ENCODE peak calls at places on chromosome 3, in seven cellular contexts. I is HL-60, U is PC-3, P is GM13977, X is astrocyte of the spinal cord, D is tibial artery, F is colonic mucosa. B is an unnamed sample.

GRCh38 chr3:83224101-83224868 is 1462.8 kb upstream of the GBE1 start:
- DNase-seq in I (no peak), U (peak; percentile 74), P (no peak), X (peak; percentile 66), D (no peak), F (no peak), B (no peak)

GRCh38 chr3:150738688-150739087 is 24.3 kb downstream of the SIAH2 start:
- DNase-seq in I (no peak), U (peak; percentile 22), P (no peak), X (no peak), D (no peak), F (no peak), B (no peak)

GRCh38 chr3:185208836-185209235 is 45.0 kb downstream of the EHHADH start:
- DNase-seq in I (no peak), U (no peak), P (no peak), X (no peak), D (no peak), F (no peak), B (no peak)

GRCh38 chr3:51408813-51409212 is 17.7 kb downstream of the RBM15B start:
- DNase-seq in I (no peak), U (no peak), P (no peak), X (no peak), D (no peak), F (no peak), B (no peak)

GRCh38 chr3:152307829-152308474 is 39.2 kb downstream of the MBNL1 start:
- DNase-seq in I (no peak), U (peak; percentile 92), P (no peak), X (no peak), D (no peak), F (peak; percentile 38), B (no peak)

GRCh38 chr3:186472466-186473008 is 71.6 kb downstream of the CRYGS start:
- DNase-seq in I (no peak), U (peak; percentile 25), P (no peak), X (no peak), D (no peak), F (no peak), B (no peak)

GRCh38 chr3:72916249-72916648 is 28.4 kb downstream of the GXYLT2 start:
- DNase-seq in I (no peak), U (no peak), P (no peak), X (no peak), D (no peak), F (no peak), B (no peak)

GRCh38 chr3:33074217-33075067 is 22.5 kb downstream of the GLB1 start:
- DNase-seq in I (no peak), U (peak; percentile 84), P (peak; percentile 79), X (peak; percentile 71), D (no peak), F (peak; percentile 70), B (peak; percentile 76)

GRCh38 chr3:68972358-68972979 is 40.1 kb upstream of the TAFA4 start:
- DNase-seq in I (no peak), U (peak; percentile 47), P (peak; percentile 36), X (peak; percentile 56), D (no peak), F (peak; percentile 21), B (peak; percentile 48)

GRCh38 chr3:55327131-55327920 is 159.8 kb downstream of the WNT5A start:
- DNase-seq in I (no peak), U (no peak), P (no peak), X (peak; percentile 61), D (no peak), F (no peak), B (no peak)

GRCh38 chr3:111903067-111903511 is 44.0 kb downstream of the PHLDB2 start:
- DNase-seq in I (no peak), U (peak; percentile 97), P (no peak), X (peak; percentile 84), D (no peak), F (no peak), B (no peak)

GRCh38 chr3:152359385-152360248 is 90.9 kb downstream of the MBNL1 start:
- DNase-seq in I (no peak), U (peak; percentile 62), P (no peak), X (no peak), D (no peak), F (no peak), B (no peak)

GRCh38 chr3:152328841-152329240 is 60.1 kb downstream of the MBNL1 start:
- DNase-seq in I (no peak), U (peak; percentile 94), P (no peak), X (peak; percentile 87), D (no peak), F (no peak), B (no peak)

GRCh38 chr3:123758081-123758564 is 126.0 kb downstream of the MYLK start:
- DNase-seq in I (no peak), U (peak; percentile 86), P (no peak), X (peak; percentile 43), D (no peak), F (peak; percentile 18), B (no peak)

GRCh38 chr3:62238003-62238402 is 135.3 kb downstream of the FEZF2 start:
- DNase-seq in I (no peak), U (no peak), P (no peak), X (no peak), D (no peak), F (no peak), B (no peak)

GRCh38 chr3:127408022-127408683 is 120.3 kb upstream of the PRR20G start:
- DNase-seq in I (no peak), U (no peak), P (no peak), X (no peak), D (peak; percentile 49), F (peak; percentile 9), B (no peak)

GRCh38 chr3:127404614-127405598 is 117.1 kb upstream of the PRR20G start:
- DNase-seq in I (no peak), U (no peak), P (no peak), X (no peak), D (peak; percentile 58), F (no peak), B (no peak)

GRCh38 chr3:127405791-127406190 is 117.9 kb upstream of the PRR20G start:
- DNase-seq in I (no peak), U (no peak), P (no peak), X (no peak), D (peak; percentile 37), F (no peak), B (no peak)

GRCh38 chr3:127407026-127407939 is 119.4 kb upstream of the PRR20G start:
- DNase-seq in I (no peak), U (no peak), P (no peak), X (no peak), D (peak; percentile 53), F (peak; percentile 3), B (no peak)

GRCh38 chr3:127406309-127407025 is 118.6 kb upstream of the PRR20G start:
- DNase-seq in I (peak; percentile 8), U (peak; percentile 36), P (no peak), X (no peak), D (peak; percentile 42), F (no peak), B (peak; percentile 51)
- TF ChIP-seq CTCF in I (no peak), U (peak; percentile 49), P (peak; percentile 24), X (no peak), D (no peak), F (peak; percentile 16), B (no peak)

DNA sequence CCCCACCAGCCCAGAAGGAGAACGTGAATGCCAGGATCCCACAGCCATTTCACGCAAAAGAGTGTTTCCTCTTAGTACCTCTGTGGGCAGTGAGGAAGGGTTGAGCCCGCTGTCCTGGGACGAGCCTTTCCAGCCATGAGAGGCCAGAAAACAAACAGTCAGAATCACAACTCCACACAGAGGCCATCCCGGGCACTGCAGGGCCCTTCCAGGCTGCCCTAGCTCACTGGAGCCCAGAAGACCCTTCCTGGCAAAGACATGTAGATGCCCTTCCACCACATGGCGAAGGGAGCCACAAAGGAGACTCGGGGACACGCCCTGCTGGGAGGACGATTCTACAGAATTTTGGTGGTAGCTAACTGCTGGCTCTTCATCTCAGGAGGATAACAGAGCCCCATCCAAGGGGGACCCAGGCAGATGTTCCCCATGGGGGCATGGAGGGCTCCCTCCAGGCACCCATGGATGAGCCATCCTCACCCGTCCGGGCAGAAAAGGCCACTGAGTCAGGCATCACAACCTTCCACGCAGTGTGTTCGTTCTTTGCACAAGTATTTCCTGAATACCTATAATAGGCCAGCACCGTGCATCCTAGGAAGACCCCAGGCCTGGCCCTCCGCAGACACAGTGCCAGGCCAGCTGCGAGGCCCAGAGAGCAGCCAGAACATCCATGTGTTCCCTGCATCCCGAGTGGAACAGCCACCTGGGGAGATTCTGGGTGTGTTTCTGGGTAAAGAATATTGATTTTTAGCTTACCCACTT is 47.2 kb downstream of the SLC12A8 start:
- DNase-seq in I (no peak), U (peak; percentile 3), P (no peak), X (peak; percentile 46), D (no peak), F (no peak), B (peak; percentile 34)
- TF ChIP-seq CTCF in I (peak; percentile 9), U (peak; percentile 44), P (peak; percentile 63), X (peak; percentile 90), D (peak; percentile 68), F (peak; percentile 41), B (peak; percentile 32)

DNA sequence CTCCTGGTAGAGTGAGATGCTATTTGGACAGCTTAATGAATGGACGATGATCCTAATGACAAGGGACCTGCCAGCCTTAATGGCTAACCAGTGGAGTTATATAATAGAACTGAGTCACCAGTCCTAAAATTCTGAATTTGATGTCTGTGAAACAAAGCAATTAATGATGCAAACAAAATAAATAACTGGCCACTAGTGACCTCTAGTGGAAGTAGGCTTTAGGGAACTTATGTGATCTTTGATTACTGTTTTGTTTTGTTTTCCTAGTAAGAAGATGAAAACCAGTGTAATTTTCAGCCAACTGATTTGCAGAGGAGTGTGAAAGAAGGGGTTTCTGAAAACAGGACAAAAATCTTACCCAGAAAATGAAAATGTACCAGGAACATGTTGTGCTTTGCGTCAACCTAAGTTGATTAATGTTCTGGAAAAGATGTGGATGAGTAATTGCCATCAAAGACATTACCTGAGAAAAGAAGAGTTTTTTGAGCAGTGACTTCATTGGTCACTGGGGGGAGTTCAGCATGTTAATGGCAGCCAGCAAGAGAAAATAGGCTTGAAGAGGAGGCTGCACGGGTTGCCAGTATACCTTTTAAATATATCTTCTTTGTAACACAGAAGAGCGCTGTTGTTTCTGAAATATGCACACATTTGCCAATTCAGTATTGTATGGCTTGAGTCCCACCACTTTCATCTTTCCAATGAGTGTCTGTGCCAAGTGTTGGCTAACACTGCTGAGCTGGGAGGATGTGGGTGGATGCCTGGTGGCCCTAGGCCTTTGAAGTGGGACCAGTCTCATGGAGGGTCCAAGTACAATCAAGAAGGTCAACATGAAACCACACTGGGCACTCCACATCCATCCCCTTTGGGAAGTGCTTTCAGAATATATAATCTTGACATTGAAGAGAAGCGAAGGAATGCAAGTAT is 9.3 kb downstream of the VEPH1 start:
- DNase-seq in I (no peak), U (peak; percentile 83), P (peak; percentile 3), X (peak; percentile 71), D (no peak), F (no peak), B (peak; percentile 8)
- TF ChIP-seq CTCF in I (peak; percentile 52), U (peak; percentile 92), P (peak; percentile 48), X (peak; percentile 57), D (peak; percentile 55), F (peak; percentile 57), B (no peak)

GRCh38 chr3:181103605-181104004 is 114.1 kb upstream of the DNAJC19 start:
- DNase-seq in I (peak; percentile 18), U (peak; percentile 50), P (peak; percentile 7), X (no peak), D (no peak), F (no peak), B (no peak)
- TF ChIP-seq CTCF in I (no peak), U (peak; percentile 58), P (peak; percentile 42), X (no peak), D (no peak), F (no peak), B (no peak)

DNA sequence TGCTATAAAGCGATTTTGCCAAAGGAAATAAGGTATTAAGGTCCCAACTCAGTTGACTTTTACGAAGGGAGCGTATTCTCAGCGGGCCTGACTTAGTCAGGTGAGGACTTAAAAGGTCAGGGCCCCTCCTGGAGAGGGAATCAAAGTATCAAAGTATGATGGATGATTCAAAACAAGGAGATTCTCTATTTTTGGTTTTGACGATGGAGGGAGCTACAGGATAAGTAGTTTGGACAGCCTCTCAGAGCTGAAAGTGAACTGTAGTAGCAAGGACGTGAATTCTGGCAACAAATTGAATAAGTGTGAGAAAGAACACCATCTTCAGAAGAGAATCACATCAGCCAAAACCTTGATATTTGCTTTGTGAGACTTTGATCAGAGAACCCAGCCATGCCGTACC is 1186.5 kb downstream of the SI start:
- DNase-seq in I (no peak), U (peak; percentile 13), P (no peak), X (no peak), D (no peak), F (no peak), B (no peak)
- TF ChIP-seq CTCF in I (no peak), U (peak; percentile 27), P (no peak), X (no peak), D (no peak), F (no peak), B (no peak)

B was measured in GM20000.